ENCODE peak calls at places on chromosomes 5 and 9, in nine cellular contexts. P is CD4-positive, CD25-positive, alpha-beta regulatory T cell; Y is neural progenitor cell; M is uterus; O is left lung; G is IMR-90; I is hepatocyte; H is neuronal stem cell; K is endodermal cell. E is an unnamed sample. For H3K4me1, the result is how much of the 10 kb centered on the place peaks cover.

GRCh38 chr9:14062449-14063187 is 251.3 kb downstream of the NFIB start:
- DNase-seq in P (no peak), Y (no peak), M (no peak), O (no peak), G (peak), I (no peak), H (no peak), K (no peak), E (no peak)

GRCh38 chr5:14165375-14166091 is 22.4 kb downstream of the TRIO start:
- DNase-seq in P (no peak), Y (no peak), M (no peak), O (no peak), G (peak), I (no peak), H (no peak), K (no peak), E (no peak)

GRCh38 chr9:36396985-36397384 is 3.1 kb downstream of the RNF38 start:
- DNase-seq in P (no peak), Y (no peak), M (no peak), O (no peak), G (no peak), I (no peak), H (no peak), K (no peak), E (no peak)

GRCh38 chr5:116137544-116138378 is 52.9 kb downstream of the COMMD10 start:
- DNase-seq in P (peak), Y (peak), M (no peak), O (no peak), G (peak), I (peak), H (peak), K (no peak), E (peak)

GRCh38 chr9:94212091-94212490 is 47.0 kb upstream of the ZNF169 start:
- DNase-seq in P (no peak), Y (no peak), M (no peak), O (no peak), G (peak), I (peak), H (no peak), K (no peak), E (no peak)

GRCh38 chr5:68332546-68332945 is 117.0 kb downstream of the PIK3R1 start:
- DNase-seq in P (no peak), Y (no peak), M (no peak), O (no peak), G (peak), I (no peak), H (no peak), K (no peak), E (no peak)

GRCh38 chr9:7115606-7116005 is 357.8 kb downstream of the KDM4C start:
- DNase-seq in P (no peak), Y (no peak), M (no peak), O (no peak), G (no peak), I (no peak), H (no peak), K (no peak), E (no peak)

GRCh38 chr5:129670944-129671343 is 77.0 kb upstream of the MINAR2 start:
- DNase-seq in P (no peak), Y (no peak), M (no peak), O (no peak), G (peak), I (no peak), H (no peak), K (no peak), E (peak)

GRCh38 chr5:44875661-44876250 is 67.0 kb downstream of the MRPS30 start:
- DNase-seq in P (peak), Y (no peak), M (no peak), O (no peak), G (peak), I (peak), H (no peak), K (no peak), E (no peak)

GRCh38 chr9:38276751-38277439 is 115.6 kb upstream of the ALDH1B1 start:
- DNase-seq in P (no peak), Y (no peak), M (no peak), O (no peak), G (no peak), I (no peak), H (no peak), K (no peak), E (no peak)

GRCh38 chr9:123741214-123741613 is 188.7 kb downstream of the DENND1A start:
- DNase-seq in P (no peak), Y (no peak), M (no peak), O (no peak), G (no peak), I (no peak), H (no peak), K (no peak), E (no peak)

DNA sequence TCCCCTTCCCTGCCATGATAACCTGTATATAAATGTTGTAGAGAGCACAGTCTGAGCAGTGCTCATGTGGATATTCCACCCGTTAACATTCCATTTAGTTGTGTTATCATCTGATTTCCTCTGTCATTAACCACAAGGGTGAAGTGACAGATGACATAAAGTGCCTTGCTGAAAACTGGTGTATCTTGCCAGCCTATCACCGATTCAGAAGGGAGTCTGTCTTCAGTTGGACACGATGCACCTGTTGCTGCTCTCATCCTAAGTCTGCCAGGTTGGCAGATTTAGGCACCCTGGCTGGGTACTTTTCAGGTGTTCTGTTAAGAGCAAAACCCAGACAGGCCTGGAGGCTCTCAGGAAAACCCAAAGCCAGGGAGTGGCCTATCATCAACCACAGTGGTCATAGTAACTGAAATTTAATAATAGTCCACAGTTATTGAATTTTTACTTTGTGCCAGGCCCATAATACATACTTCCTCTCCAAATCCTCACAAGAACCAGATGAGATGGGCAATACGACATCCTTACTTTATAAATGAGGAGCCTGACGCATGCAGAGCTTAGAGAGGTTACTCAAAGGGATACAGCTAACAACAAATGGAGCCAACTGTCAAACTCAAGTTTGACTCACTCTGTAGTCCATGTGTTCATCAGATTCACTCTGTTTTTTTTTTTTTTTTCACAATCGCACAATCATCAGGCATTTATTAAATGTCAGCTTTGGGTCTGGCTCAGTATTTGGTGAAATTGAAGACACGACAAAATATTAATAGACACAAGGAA is 100.7 kb upstream of the SPRY4 start:
- DNase-seq in P (no peak), Y (no peak), M (no peak), O (no peak), G (peak), I (no peak), H (no peak), K (peak), E (no peak)
- H3K4me1 ChIP-seq in P (under half), Y (under half), M (under half), O (under half), G (under half), I (under half), H (under half), K (under half), E (half or more)

GRCh38 chr5:32000726-32001125 is 173.4 kb downstream of the GOLPH3 start:
- DNase-seq in P (no peak), Y (no peak), M (no peak), O (no peak), G (no peak), I (no peak), H (no peak), K (no peak), E (no peak)
- H3K27ac ChIP-seq in P (no peak), Y (no peak), M (no peak), O (no peak), G (no peak), I (no peak), H (no peak), K (no peak), E (no peak)

GRCh38 chr5:76785493-76785892 is 33.3 kb upstream of the F2RL1 start:
- DNase-seq in P (no peak), Y (no peak), M (no peak), O (no peak), G (peak), I (peak), H (no peak), K (no peak), E (no peak)

GRCh38 chr5:76781775-76782174 is 37.1 kb upstream of the F2RL1 start:
- DNase-seq in P (no peak), Y (no peak), M (no peak), O (no peak), G (no peak), I (no peak), H (no peak), K (no peak), E (no peak)

GRCh38 chr5:76787237-76787636 is 31.6 kb upstream of the F2RL1 start:
- DNase-seq in P (no peak), Y (no peak), M (peak), O (no peak), G (peak), I (peak), H (no peak), K (no peak), E (no peak)

GRCh38 chr5:76788362-76788761 is 30.5 kb upstream of the F2RL1 start:
- DNase-seq in P (no peak), Y (no peak), M (no peak), O (no peak), G (no peak), I (peak), H (no peak), K (no peak), E (no peak)

DNA sequence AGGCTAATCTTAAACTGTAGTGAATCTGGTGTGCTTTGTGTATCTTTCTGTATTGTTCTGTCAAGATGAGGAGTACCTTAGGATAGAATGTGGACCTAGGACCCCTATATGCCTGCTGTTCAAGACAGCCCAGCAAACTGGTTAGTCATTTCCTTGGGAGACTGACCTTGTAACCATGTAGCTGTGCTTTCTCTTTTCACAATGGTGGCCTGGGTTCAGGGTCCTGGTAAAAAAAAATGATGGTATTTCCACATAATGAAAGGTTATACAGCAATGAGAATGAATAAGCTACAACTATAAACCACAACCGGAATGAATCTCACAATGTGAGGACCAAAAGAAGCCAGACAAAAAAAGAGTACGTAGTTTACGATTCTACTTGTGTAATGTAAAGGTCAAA is 36.4 kb upstream of the F2RL1 start:
- DNase-seq in P (no peak), Y (no peak), M (no peak), O (no peak), G (peak), I (no peak), H (no peak), K (no peak), E (no peak)
- H3K4me1 ChIP-seq in P (under half), Y (under half), M (under half), O (under half), G (under half), I (under half), H (under half), K (under half), E (under half)

GRCh38 chr5:163586431-163587033 is 81.1 kb downstream of the MAT2B start:
- DNase-seq in P (no peak), Y (no peak), M (no peak), O (no peak), G (no peak), I (no peak), H (no peak), K (no peak), E (no peak)
- H3K27ac ChIP-seq in P (no peak), Y (no peak), M (no peak), O (no peak), G (peak), I (no peak), H (no peak), K (no peak), E (no peak)

GRCh38 chr9:93205045-93205768 is 21.3 kb downstream of the WNK2 start:
- DNase-seq in P (peak), Y (peak), M (peak), O (no peak), G (no peak), I (peak), H (peak), K (no peak), E (no peak)
- H3K4me1 ChIP-seq in P (under half), Y (under half), M (under half), O (under half), G (under half), I (under half), H (under half), K (under half), E (under half)

DNA sequence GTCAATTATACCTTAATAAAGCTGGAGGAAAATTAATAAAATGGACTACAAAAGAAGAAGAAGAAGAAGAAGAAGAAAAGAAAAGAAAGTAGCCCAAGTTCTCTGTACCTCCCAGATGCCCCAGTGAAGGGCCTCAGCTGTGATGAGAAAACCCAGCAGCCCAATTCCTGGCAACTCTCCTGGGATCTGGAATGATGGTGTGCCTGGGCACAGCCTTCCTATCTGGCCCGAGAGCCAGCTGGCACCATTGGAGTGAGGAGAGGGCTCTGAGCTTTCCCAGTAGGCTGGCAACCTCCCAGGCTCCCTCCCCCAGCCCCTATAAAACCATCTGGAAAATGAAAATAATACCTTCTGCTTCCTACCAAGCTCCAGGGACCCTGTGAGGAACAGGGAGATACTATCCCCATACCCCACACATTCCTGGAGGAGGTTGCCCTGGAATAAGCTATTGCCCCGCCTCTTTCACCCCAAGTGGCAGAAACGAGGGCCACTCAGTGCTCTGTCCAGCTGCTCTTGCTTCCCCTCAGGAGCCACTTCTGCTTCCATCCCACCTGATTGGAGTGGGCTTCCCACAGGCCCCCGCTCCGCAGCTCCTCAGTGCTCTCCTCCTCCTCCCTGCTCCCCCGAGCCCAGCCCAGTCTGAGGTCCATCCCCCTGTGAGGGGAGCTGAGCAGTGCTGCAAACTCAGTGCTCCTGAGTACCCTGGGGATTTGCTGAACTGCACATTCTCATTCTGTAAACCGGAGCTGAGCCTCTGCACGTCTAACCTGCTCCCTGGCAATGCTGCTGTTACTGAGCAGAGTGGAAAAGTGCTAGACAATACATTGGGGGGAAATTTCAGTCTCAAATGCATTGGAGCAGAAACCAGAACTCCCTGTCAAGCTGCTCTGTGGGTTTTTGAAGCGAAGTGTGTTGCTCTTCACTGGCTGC is 74.7 kb downstream of the THBS4 start:
- DNase-seq in P (no peak), Y (peak), M (peak), O (no peak), G (no peak), I (peak), H (no peak), K (peak), E (no peak)
- H3K27ac ChIP-seq in P (no peak), Y (peak), M (no peak), O (no peak), G (no peak), I (peak), H (peak), K (peak), E (no peak)

DNA sequence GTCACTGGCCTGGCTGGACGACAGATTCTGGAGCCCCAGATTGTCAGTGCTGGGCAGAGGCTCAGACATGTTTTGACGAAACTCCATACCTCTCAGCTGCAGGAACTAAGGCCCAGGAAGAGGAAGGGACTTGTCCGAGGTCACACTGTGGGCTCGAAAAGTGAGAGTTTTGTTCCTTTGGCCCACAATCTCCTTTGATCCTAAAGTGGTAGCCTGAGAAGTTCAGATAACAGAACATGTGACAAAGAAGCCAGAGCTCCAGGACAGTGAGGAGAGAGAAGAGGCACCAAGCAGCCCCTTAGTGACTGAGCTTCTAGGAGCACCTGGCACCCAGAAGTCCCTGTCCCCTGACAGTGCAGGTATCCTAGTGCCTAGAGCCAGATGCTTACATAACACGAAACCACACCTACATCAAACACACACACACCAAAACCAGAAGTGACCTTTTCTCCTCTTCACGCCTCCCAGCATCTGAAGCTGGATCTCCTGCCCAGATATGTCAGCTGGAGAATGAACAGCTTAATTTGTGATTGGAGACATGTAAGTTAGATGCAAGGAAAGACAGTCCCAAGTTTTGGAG is 88.9 kb downstream of the ADRB2 start:
- DNase-seq in P (no peak), Y (no peak), M (no peak), O (no peak), G (no peak), I (no peak), H (no peak), K (peak), E (no peak)
- H3K4me1 ChIP-seq in P (under half), Y (under half), M (under half), O (under half), G (under half), I (under half), H (under half), K (under half), E (under half)

GRCh38 chr9:4303002-4303401 is 3.1 kb upstream of the GLIS3 start:
- DNase-seq in P (no peak), Y (no peak), M (no peak), O (no peak), G (peak), I (peak), H (no peak), K (no peak), E (peak)

GRCh38 chr9:4306788-4307144 is 6.9 kb upstream of the GLIS3 start:
- DNase-seq in P (no peak), Y (no peak), M (no peak), O (no peak), G (no peak), I (no peak), H (no peak), K (no peak), E (no peak)

GRCh38 chr9:4306066-4306787 is 6.4 kb upstream of the GLIS3 start:
- DNase-seq in P (no peak), Y (no peak), M (no peak), O (no peak), G (peak), I (peak), H (no peak), K (no peak), E (no peak)

GRCh38 chr9:4305065-4305481 is 5.2 kb upstream of the GLIS3 start:
- DNase-seq in P (no peak), Y (no peak), M (no peak), O (no peak), G (no peak), I (peak), H (no peak), K (no peak), E (no peak)

DNA sequence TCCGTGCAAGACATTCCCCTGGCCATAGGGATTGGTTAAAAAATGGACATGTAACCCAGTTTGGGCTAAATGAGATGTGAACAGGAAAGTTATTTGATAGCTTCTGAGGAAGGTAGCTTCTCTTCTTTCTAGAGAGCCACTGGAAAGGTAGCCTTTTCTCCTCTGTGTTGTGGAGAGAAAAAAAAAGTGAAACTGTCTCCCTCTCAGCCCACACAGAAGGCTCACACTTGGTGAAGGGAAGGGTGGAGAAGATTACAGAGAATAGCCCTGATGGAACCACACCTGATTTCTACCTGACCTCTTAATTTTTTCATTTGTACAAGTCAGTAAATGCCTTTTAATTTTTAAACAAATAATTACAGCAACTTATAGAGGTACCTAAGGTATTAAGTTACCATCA is 5.7 kb upstream of the GLIS3 start:
- DNase-seq in P (no peak), Y (no peak), M (no peak), O (no peak), G (no peak), I (no peak), H (no peak), K (no peak), E (no peak)
- H3K27ac ChIP-seq in P (no peak), Y (no peak), M (no peak), O (no peak), G (no peak), I (peak), H (no peak), K (no peak), E (no peak)